ENCODE peak calls at places on chromosomes 13 and 19, in four cellular contexts. One of them, this sample, is unnamed.

GRCh38 chr19:49761625-49762311 is 1.3 kb downstream of the TSKS start:
- DNase-seq in HepG2: peak; percentile 25
- DNase-seq in H1: no peak
- DNase-seq in K562: peak; percentile 88
- DNase-seq in this sample: no peak

GRCh38 chr13:48175200-48175599 is 57.8 kb upstream of the ITM2B start:
- DNase-seq in HepG2: no peak
- DNase-seq in K562: no peak
- DNase-seq in H1: no peak
- DNase-seq in this sample: no peak

GRCh38 chr13:111494641-111495040 is 174.2 kb downstream of the TEX29 start:
- DNase-seq in HepG2: no peak
- DNase-seq in H1: no peak
- DNase-seq in K562: no peak
- DNase-seq in this sample: no peak

GRCh38 chr13:39347926-39348901 is 254.8 kb downstream of the LHFPL6 start:
- DNase-seq in HepG2: no peak
- DNase-seq in H1: peak; percentile 29
- DNase-seq in K562: no peak
- DNase-seq in this sample: no peak

GRCh38 chr19:33436360-33437345 is 63.1 kb downstream of the CEBPG start:
- DNase-seq in HepG2: no peak
- DNase-seq in H1: no peak
- DNase-seq in K562: no peak
- DNase-seq in this sample: no peak

GRCh38 chr19:10009714-10010224 is 535 bp downstream of the COL5A3 start:
- DNase-seq in HepG2: no peak
- DNase-seq in K562: no peak
- DNase-seq in H1: no peak
- DNase-seq in this sample: no peak

GRCh38 chr19:6088677-6089063 is 21.6 kb downstream of the RFX2 start:
- DNase-seq in K562: peak; percentile 44
- DNase-seq in H1: no peak
- DNase-seq in HepG2: no peak
- DNase-seq in this sample: no peak

GRCh38 chr13:98246538-98247172 is 69.6 kb upstream of the RNF113B start:
- DNase-seq in HepG2: peak; percentile 96
- DNase-seq in H1: no peak
- DNase-seq in K562: no peak
- DNase-seq in this sample: no peak

GRCh38 chr19:34171539-34171876 is 796 bp upstream of the LSM14A start:
- DNase-seq in H1: no peak
- DNase-seq in K562: no peak
- DNase-seq in HepG2: no peak
- DNase-seq in this sample: no peak

GRCh38 chr19:33771308-33772101 is 25.2 kb upstream of the KCTD15 start:
- DNase-seq in H1: peak; percentile 29
- DNase-seq in HepG2: peak; percentile 50
- DNase-seq in K562: peak; percentile 82
- DNase-seq in this sample: peak; percentile 94

GRCh38 chr13:102310691-102311432 is 91.0 kb downstream of the FGF14 start:
- DNase-seq in K562: no peak
- DNase-seq in HepG2: no peak
- DNase-seq in H1: no peak
- DNase-seq in this sample: no peak

GRCh38 chr19:39864118-39864517 is 17.9 kb upstream of the FBL start:
- DNase-seq in HepG2: no peak
- DNase-seq in H1: no peak
- DNase-seq in K562: no peak
- DNase-seq in this sample: no peak

GRCh38 chr13:51444922-51445321 is 7.9 kb downstream of the INTS6 start:
- DNase-seq in K562: no peak
- DNase-seq in H1: no peak
- DNase-seq in HepG2: no peak
- DNase-seq in this sample: peak; percentile 13

GRCh38 chr13:105446197-105446596 is 1089.3 kb downstream of the EFNB2 start:
- DNase-seq in HepG2: no peak
- DNase-seq in K562: no peak
- DNase-seq in H1: no peak
- DNase-seq in this sample: peak; percentile 9

GRCh38 chr19:30593358-30593757 is 221.2 kb downstream of the ZNF536 start:
- DNase-seq in HepG2: no peak
- DNase-seq in H1: no peak
- DNase-seq in K562: no peak
- DNase-seq in this sample: no peak

GRCh38 chr19:47991191-47991808 is 670 bp downstream of the BSPH1 start:
- DNase-seq in HepG2: no peak
- DNase-seq in H1: no peak
- DNase-seq in K562: no peak
- DNase-seq in this sample: no peak

GRCh38 chr13:64234255-64234654 is 2818.6 kb upstream of the PCDH20 start:
- DNase-seq in HepG2: no peak
- DNase-seq in H1: no peak
- DNase-seq in K562: no peak
- DNase-seq in this sample: no peak

GRCh38 chr19:29139227-29139626 is 73.7 kb downstream of the UQCRFS1 start:
- DNase-seq in HepG2: no peak
- DNase-seq in K562: peak; percentile 3
- DNase-seq in H1: no peak
- DNase-seq in this sample: no peak

GRCh38 chr19:38898788-38899446 is 501 bp downstream of the SIRT2 start:
- DNase-seq in HepG2: no peak
- DNase-seq in H1: no peak
- DNase-seq in K562: no peak
- DNase-seq in this sample: no peak

GRCh38 chr19:42547927-42548326 is 19.6 kb upstream of the CEACAM1 start:
- DNase-seq in H1: no peak
- DNase-seq in HepG2: no peak
- DNase-seq in K562: no peak
- DNase-seq in this sample: no peak

GRCh38 chr13:44120814-44121505 is 241.3 kb downstream of the LACC1 start:
- DNase-seq in K562: no peak
- DNase-seq in H1: no peak
- DNase-seq in HepG2: no peak
- DNase-seq in this sample: no peak

GRCh38 chr19:3433805-3434540 is 46.4 kb downstream of the SMIM24 start:
- DNase-seq in K562: no peak
- DNase-seq in HepG2: no peak
- DNase-seq in H1: no peak
- DNase-seq in this sample: no peak

GRCh38 chr19:3431760-3432397 is 48.4 kb downstream of the SMIM24 start:
- DNase-seq in H1: no peak
- DNase-seq in HepG2: no peak
- DNase-seq in K562: no peak
- DNase-seq in this sample: no peak

GRCh38 chr19:3440082-3440481 is 40.2 kb downstream of the SMIM24 start:
- DNase-seq in HepG2: peak; percentile 50
- DNase-seq in K562: peak; percentile 65
- DNase-seq in H1: no peak
- DNase-seq in this sample: peak; percentile 63

GRCh38 chr19:3433313-3433712 is 47.0 kb downstream of the SMIM24 start:
- DNase-seq in HepG2: no peak
- DNase-seq in K562: no peak
- DNase-seq in H1: no peak
- DNase-seq in this sample: no peak

GRCh38 chr19:3434630-3435553 is 45.4 kb downstream of the SMIM24 start:
- DNase-seq in HepG2: peak; percentile 72
- DNase-seq in H1: peak; percentile 83
- DNase-seq in K562: peak; percentile 97
- DNase-seq in this sample: peak; percentile 89
- TF ChIP-seq POLR2A in HepG2: peak; percentile 52
- TF ChIP-seq POLR2A in H1: peak; percentile 82
- TF ChIP-seq POLR2A in K562: peak; percentile 82
- TF ChIP-seq POLR2A in this sample: no peak

GRCh38 chr13:31195616-31196015 is 4.2 kb upstream of the B3GLCT start:
- DNase-seq in HepG2: no peak
- DNase-seq in K562: no peak
- DNase-seq in H1: no peak
- DNase-seq in this sample: no peak

GRCh38 chr13:31191748-31192147 is 8.0 kb upstream of the B3GLCT start:
- DNase-seq in K562: no peak
- DNase-seq in H1: no peak
- DNase-seq in HepG2: peak; percentile 61
- DNase-seq in this sample: no peak

GRCh38 chr13:31192306-31192705 is 7.5 kb upstream of the B3GLCT start:
- DNase-seq in K562: no peak
- DNase-seq in H1: no peak
- DNase-seq in HepG2: no peak
- DNase-seq in this sample: no peak
- TF ChIP-seq RNF2 in K562: no peak
- TF ChIP-seq RNF2 in H1: no peak
- TF ChIP-seq RNF2 in HepG2: no peak
- TF ChIP-seq RNF2 in this sample: no peak

DNA sequence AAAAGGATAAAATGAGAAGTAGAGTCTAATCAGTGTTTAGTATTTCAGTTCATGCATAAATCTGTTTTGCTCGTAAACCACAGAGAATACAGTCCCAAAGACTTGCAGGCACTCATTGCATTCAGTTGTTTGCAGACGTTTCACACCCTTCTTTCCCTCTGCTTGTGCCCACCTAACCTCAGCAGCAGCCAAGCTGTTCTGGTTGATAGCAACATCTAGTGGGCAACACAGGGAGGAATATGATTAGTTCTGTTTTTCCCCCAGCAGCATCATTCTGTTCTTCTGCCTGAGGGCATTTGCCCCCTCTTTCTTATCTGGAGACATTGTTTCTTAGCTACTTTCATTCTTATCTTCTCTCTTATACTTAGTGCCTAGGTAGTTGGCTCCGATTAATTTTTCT is 135.6 kb downstream of the PAN3 start:
- DNase-seq in K562: no peak
- DNase-seq in H1: no peak
- DNase-seq in HepG2: no peak
- DNase-seq in this sample: no peak
- TF ChIP-seq CTCF in K562: no peak
- TF ChIP-seq CTCF in H1: peak; percentile 17
- TF ChIP-seq CTCF in HepG2: peak; percentile 18
- TF ChIP-seq CTCF in this sample: no peak

GRCh38 chr13:45340422-45341033 is 455 bp downstream of the TPT1 start:
- DNase-seq in K562: peak; percentile 92
- DNase-seq in HepG2: peak; percentile 77
- DNase-seq in H1: no peak
- DNase-seq in this sample: peak; percentile 47
- TF ChIP-seq POLR2A in K562: peak; percentile 79
- TF ChIP-seq POLR2A in HepG2: no peak
- TF ChIP-seq POLR2A in H1: no peak
- TF ChIP-seq POLR2A in this sample: peak; percentile 35

GRCh38 chr13:40813662-40814454 is 24.4 kb downstream of the SLC25A15 start:
- DNase-seq in H1: no peak
- DNase-seq in HepG2: peak; percentile 30
- DNase-seq in K562: peak; percentile 12
- DNase-seq in this sample: no peak

GRCh38 chr13:40818926-40819325 is 29.5 kb downstream of the SLC25A15 start:
- DNase-seq in HepG2: no peak
- DNase-seq in H1: no peak
- DNase-seq in K562: no peak
- DNase-seq in this sample: no peak

GRCh38 chr13:40812724-40813445 is 23.5 kb downstream of the SLC25A15 start:
- DNase-seq in K562: no peak
- DNase-seq in H1: no peak
- DNase-seq in HepG2: no peak
- DNase-seq in this sample: peak; percentile 3

GRCh38 chr13:40812102-40812501 is 22.7 kb downstream of the SLC25A15 start:
- DNase-seq in H1: no peak
- DNase-seq in HepG2: no peak
- DNase-seq in K562: no peak
- DNase-seq in this sample: no peak

DNA sequence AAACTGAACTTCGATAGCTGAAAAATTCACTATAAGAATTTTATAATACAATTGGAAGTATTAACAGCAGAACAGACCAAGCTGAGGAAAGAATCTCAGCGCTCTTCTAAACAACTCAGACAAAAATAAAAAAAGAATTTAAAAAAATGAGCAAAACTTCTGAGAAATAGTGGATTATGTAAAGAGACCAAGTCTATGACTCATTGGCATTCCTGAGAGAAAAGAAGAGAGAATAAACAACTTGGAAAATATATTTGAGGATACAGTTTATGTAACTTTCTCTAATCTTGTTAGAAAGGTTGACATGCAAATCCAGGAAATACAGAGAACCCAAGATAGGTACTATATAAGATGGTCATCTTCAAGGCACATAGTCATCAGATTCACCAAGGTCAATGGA is 25.4 kb downstream of the SLC25A15 start:
- DNase-seq in HepG2: no peak
- DNase-seq in H1: no peak
- DNase-seq in K562: no peak
- DNase-seq in this sample: no peak
- TF ChIP-seq RNF2 in HepG2: no peak
- TF ChIP-seq RNF2 in H1: no peak
- TF ChIP-seq RNF2 in K562: no peak
- TF ChIP-seq RNF2 in this sample: no peak

This sample was measured in A549.